ENCODE peak calls at places on chromosomes 16 and 17, in five cellular contexts. O is transverse colon, K is type B pancreatic cell, N is mesothelial cell of epicardium, D is ovary. Z is an unnamed sample.

GRCh38 chr17:6027342-6028024 is 42.7 kb upstream of the WSCD1 start:
- DNase-seq in K (no peak), O (no peak), N (no peak), D (no peak), Z (no peak)

GRCh38 chr17:28916302-28916934 is 13.5 kb upstream of the DHRS13 start:
- DNase-seq in K (no peak), N (no peak), O (no peak), D (no peak), Z (peak)

GRCh38 chr16:578870-579405 is 9.2 kb downstream of the PIGQ start:
- DNase-seq in D (peak), O (peak), K (no peak), N (no peak), Z (no peak)

GRCh38 chr16:29943846-29944669 is 17.8 kb upstream of the TMEM219 start:
- DNase-seq in D (no peak), N (no peak), O (peak), K (no peak), Z (peak)

GRCh38 chr16:53504665-53505064 is 1.7 kb upstream of the AKTIP start:
- DNase-seq in N (no peak), K (no peak), O (no peak), D (peak), Z (no peak)

GRCh38 chr17:46770818-46771600 is 47.5 kb downstream of the WNT3 start:
- DNase-seq in K (no peak), N (no peak), O (peak), D (no peak), Z (peak)

GRCh38 chr16:21104124-21104860 is 46.4 kb downstream of the DNAH3 start:
- DNase-seq in O (no peak), K (no peak), D (no peak), N (no peak), Z (peak)

GRCh38 chr17:42623732-42624596 is 14.5 kb downstream of the TUBG1 start:
- DNase-seq in K (no peak), D (no peak), O (peak), N (no peak), Z (no peak)

GRCh38 chr17:67675481-67675880 is 42.3 kb upstream of the NOL11 start:
- DNase-seq in K (no peak), O (no peak), N (no peak), D (no peak), Z (no peak)

GRCh38 chr17:82699551-82699950 is 1.1 kb upstream of the RAB40B start:
- DNase-seq in K (no peak), O (no peak), N (no peak), D (no peak), Z (no peak)

GRCh38 chr16:73027655-73028220 is 20.2 kb downstream of the ZFHX3 start:
- DNase-seq in N (no peak), D (no peak), K (no peak), O (no peak), Z (no peak)

GRCh38 chr17:82942166-82943130 is 102.6 kb upstream of the ZNF750 start:
- DNase-seq in O (peak), N (no peak), D (peak), K (peak), Z (no peak)

GRCh38 chr16:12497558-12497957 is 306.1 kb downstream of the CPPED1 start:
- DNase-seq in D (no peak), N (no peak), O (no peak), K (no peak), Z (no peak)

GRCh38 chr16:47311738-47312505 is 148.9 kb downstream of the ITFG1 start:
- DNase-seq in D (no peak), O (no peak), N (no peak), K (no peak), Z (no peak)

GRCh38 chr16:7513429-7513828 is 180.8 kb downstream of the RBFOX1 start:
- DNase-seq in O (no peak), K (no peak), N (no peak), D (no peak), Z (no peak)

GRCh38 chr17:77728022-77728671 is 230.4 kb upstream of the TNRC6C start:
- DNase-seq in D (no peak), N (no peak), O (no peak), K (peak), Z (peak)

GRCh38 chr16:3691778-3692177 is 25.5 kb downstream of the TRAP1 start:
- DNase-seq in O (no peak), N (no peak), D (no peak), K (no peak), Z (no peak)

GRCh38 chr16:62280556-62280955 is 244.3 kb upstream of the CDH8 start:
- DNase-seq in K (no peak), D (no peak), N (no peak), O (no peak), Z (no peak)

GRCh38 chr17:49915670-49916069 is 53.3 kb upstream of the DLX4 start:
- DNase-seq in K (no peak), O (no peak), D (no peak), N (no peak), Z (no peak)

GRCh38 chr17:49201481-49201927 is 8.9 kb downstream of the GNGT2 start:
- DNase-seq in O (no peak), D (no peak), N (no peak), K (no peak), Z (peak)

GRCh38 chr17:27376637-27377547 is 79.4 kb upstream of the KSR1 start:
- DNase-seq in O (no peak), D (no peak), K (no peak), N (no peak), Z (peak)

GRCh38 chr17:51946311-51946710 is 212.2 kb downstream of the CA10 start:
- DNase-seq in N (no peak), O (no peak), D (no peak), K (no peak), Z (no peak)

GRCh38 chr16:87553174-87553573 is 49.1 kb upstream of the JPH3 start:
- DNase-seq in K (no peak), N (no peak), O (no peak), D (no peak), Z (no peak)

GRCh38 chr16:11254913-11255736 is 879 bp downstream of the SOCS1 start:
- DNase-seq in D (peak), K (no peak), N (no peak), O (peak), Z (peak)

GRCh38 chr16:24800586-24800985 is 45.2 kb upstream of the SLC5A11 start:
- DNase-seq in K (no peak), O (no peak), D (no peak), N (no peak), Z (peak)

GRCh38 chr16:49851468-49851787 is 4.5 kb downstream of the ZNF423 start:
- DNase-seq in D (no peak), O (peak), K (no peak), N (no peak), Z (no peak)

GRCh38 chr17:7095642-7096041 is 15.6 kb upstream of the CLEC10A start:
- DNase-seq in O (no peak), N (no peak), K (no peak), D (no peak), Z (no peak)

GRCh38 chr16:81625544-81626152 is 153.4 kb upstream of the PLCG2 start:
- DNase-seq in N (no peak), D (no peak), O (peak), K (no peak), Z (peak)

GRCh38 chr17:79444226-79444625 is 166.6 kb downstream of the RBFOX3 start:
- DNase-seq in O (no peak), D (no peak), K (no peak), N (no peak), Z (no peak)

GRCh38 chr17:29368926-29369325 is 21.2 kb upstream of the TAOK1 start:
- DNase-seq in O (no peak), K (no peak), N (no peak), D (no peak), Z (no peak)

GRCh38 chr17:59837362-59838195 is 55.2 kb downstream of the TUBD1 start:
- DNase-seq in N (peak), O (peak), K (peak), D (no peak), Z (peak)

GRCh38 chr17:75404739-75405364 is 626 bp downstream of the GRB2 start:
- DNase-seq in O (peak), K (peak), D (peak), N (peak), Z (peak)

GRCh38 chr17:73338050-73338491 is 26.3 kb upstream of the CDC42EP4 start:
- DNase-seq in O (no peak), D (peak), K (no peak), N (no peak), Z (no peak)

GRCh38 chr17:32917842-32918241 is 10.1 kb upstream of the TMEM98 start:
- DNase-seq in D (no peak), K (peak), O (no peak), N (no peak), Z (no peak)

GRCh38 chr16:10749680-10750035 is 6.0 kb downstream of the NUBP1 start:
- DNase-seq in K (no peak), N (no peak), O (no peak), D (no peak), Z (peak)

GRCh38 chr17:47822785-47823184 is 1.2 kb upstream of the OSBPL7 start:
- DNase-seq in N (no peak), O (no peak), K (no peak), D (no peak), Z (no peak)

GRCh38 chr17:47823519-47823918 is 1.9 kb upstream of the OSBPL7 start:
- DNase-seq in D (no peak), K (no peak), O (no peak), N (no peak), Z (no peak)

GRCh38 chr17:47821031-47821423 is 567 bp downstream of the OSBPL7 start:
- DNase-seq in D (no peak), O (no peak), K (no peak), N (no peak), Z (no peak)

GRCh38 chr17:47820023-47820789 is 1.4 kb downstream of the OSBPL7 start:
- DNase-seq in O (peak), D (no peak), N (no peak), K (no peak), Z (no peak)

DNA sequence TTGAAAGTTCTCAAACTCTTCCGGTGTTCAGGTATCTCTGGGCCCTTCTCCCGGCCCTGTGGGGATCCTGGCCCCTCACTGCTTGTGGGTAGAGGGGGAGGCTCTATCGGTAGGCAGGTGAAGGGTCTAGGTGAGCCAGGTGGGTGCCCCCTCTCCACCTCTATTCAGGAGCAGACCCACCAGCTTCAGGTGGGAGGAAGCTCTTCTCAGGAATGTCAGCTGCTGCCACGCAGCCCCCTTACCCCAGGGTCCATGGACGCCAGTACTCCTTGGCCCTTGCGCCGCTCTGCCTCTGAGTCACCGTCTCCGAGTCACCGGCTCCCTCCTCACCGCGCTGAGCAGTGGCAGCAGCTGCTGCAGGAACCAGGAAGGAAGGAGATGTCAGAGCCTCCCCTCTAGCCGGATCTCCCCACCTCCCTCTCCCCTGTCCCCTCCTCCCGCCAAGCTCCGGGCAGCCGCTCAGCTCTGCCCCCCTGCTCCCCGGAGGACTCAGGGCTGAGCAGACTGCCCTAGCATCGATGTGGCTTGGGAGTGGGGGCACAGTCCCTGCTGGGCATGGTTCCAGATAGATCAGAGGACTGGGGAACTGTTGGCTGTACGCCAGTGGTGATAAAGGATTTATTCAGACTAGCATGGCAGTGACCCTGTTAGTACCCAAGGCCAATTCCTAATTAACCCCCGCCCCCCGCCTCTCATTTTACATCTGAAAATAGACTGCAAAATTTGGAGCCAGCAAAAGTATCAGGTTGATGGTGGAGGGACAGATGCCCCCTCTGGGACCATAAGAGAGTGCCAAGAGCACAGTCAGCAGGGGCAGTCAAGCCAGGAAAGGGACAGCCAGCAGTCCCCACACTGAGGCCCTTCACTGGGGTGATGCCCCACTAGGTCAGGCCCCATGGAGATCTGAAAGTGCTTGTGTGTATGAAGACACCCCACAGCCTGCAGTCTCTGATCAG is at the start of gene OSBPL7:
- DNase-seq in O (peak), D (peak), K (no peak), N (peak), Z (peak)
- TF ChIP-seq CTCF in O (no peak), D (no peak), K (peak), N (no peak), Z (peak)

GRCh38 chr16:85232369-85233142 is 120.3 kb upstream of the CIBAR2 start:
- DNase-seq in D (peak), N (no peak), K (no peak), O (no peak), Z (no peak)

GRCh38 chr16:85233520-85233919 is 121.2 kb upstream of the CIBAR2 start:
- DNase-seq in K (no peak), O (no peak), N (no peak), D (peak), Z (no peak)

GRCh38 chr16:85231959-85232358 is 119.7 kb upstream of the CIBAR2 start:
- DNase-seq in N (no peak), D (peak), O (no peak), K (no peak), Z (no peak)

GRCh38 chr16:85235988-85236831 is 123.9 kb upstream of the CIBAR2 start:
- DNase-seq in K (no peak), O (no peak), N (no peak), D (peak), Z (no peak)

DNA sequence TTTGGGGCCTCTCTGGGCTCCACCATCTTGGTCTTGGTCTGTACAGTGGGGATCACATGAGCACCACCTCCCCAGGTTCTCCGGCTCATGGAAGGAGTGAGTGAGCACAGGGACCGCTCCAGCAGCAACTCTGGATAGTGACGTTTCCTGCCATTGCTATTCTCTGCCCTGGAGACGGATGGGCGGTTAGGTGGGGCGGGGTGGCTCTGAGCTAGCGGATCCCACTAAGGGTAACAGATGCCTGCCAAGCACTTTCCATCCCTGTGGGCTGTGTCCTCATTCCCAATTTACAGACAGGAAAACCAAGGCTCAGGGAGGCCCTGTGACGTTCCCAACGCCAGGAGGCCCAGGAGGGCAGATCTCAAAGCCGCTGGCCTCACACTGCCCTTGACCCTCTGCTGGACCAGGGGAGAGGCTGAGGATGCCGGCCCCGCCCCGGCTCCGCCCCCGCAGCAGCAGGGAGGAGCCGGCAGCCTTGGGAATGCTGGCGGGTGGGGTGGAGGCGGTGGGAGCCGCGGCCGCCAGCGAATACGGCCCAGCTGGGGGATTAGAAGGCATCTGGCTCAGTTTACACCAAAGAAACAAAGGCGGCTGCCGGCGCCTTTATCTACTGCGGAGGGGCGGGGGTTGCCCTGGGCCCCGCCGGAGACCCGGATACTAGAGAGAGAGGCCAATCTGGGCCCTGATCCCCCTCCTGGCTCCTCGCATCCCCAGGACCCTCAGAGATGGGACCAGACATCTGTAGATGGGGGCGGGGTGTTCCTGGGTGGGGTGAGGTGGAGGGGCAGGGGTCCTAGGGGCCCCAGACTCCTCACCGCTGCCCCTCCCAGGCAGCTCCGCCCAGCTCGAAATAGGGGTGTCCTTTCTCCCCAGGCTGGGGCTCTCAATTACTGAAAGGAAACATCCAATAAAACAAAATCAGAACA is 122.3 kb upstream of the CIBAR2 start:
- DNase-seq in K (peak), N (peak), D (peak), O (peak), Z (peak)
- TF ChIP-seq CTCF in K (no peak), N (no peak), D (peak), O (no peak), Z (peak)

DNA sequence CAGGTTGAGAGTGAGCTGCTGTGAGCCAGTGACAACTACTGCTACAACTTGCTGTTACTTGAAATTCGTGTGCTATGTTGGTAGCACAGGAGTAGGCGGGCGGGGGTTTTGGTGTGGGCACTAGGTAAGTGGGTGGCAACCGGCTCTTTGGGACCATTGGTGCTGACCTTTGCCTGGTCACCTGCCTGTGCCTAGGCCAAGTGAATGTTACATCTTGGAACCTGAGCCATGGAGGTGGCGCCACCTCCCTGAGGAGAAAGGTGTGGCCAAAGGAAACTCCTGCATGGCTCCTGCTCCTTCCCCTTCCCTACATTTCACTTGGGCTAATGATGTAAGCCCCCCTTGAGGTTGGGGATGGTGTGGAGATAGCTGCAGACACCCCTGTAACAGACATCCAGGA is 25.4 kb upstream of the ARHGAP23 start:
- DNase-seq in N (no peak), K (no peak), O (no peak), D (no peak), Z (no peak)
- TF ChIP-seq CTCF in N (no peak), K (no peak), O (no peak), D (no peak), Z (peak)

GRCh38 chr16:1809281-1809801 is 15.8 kb upstream of the IGFALS start:
- DNase-seq in O (peak), N (no peak), K (no peak), D (peak), Z (no peak)
- TF ChIP-seq CTCF in O (no peak), N (no peak), K (no peak), D (no peak), Z (no peak)

GRCh38 chr16:80408014-80408413 is 132.8 kb upstream of the DYNLRB2 start:
- DNase-seq in O (no peak), D (no peak), N (no peak), K (no peak), Z (no peak)

GRCh38 chr16:80404847-80405246 is 135.9 kb upstream of the DYNLRB2 start:
- DNase-seq in K (no peak), D (no peak), N (no peak), O (no peak), Z (no peak)

GRCh38 chr16:80403871-80404270 is 136.9 kb upstream of the DYNLRB2 start:
- DNase-seq in O (no peak), N (no peak), D (no peak), K (no peak), Z (no peak)

DNA sequence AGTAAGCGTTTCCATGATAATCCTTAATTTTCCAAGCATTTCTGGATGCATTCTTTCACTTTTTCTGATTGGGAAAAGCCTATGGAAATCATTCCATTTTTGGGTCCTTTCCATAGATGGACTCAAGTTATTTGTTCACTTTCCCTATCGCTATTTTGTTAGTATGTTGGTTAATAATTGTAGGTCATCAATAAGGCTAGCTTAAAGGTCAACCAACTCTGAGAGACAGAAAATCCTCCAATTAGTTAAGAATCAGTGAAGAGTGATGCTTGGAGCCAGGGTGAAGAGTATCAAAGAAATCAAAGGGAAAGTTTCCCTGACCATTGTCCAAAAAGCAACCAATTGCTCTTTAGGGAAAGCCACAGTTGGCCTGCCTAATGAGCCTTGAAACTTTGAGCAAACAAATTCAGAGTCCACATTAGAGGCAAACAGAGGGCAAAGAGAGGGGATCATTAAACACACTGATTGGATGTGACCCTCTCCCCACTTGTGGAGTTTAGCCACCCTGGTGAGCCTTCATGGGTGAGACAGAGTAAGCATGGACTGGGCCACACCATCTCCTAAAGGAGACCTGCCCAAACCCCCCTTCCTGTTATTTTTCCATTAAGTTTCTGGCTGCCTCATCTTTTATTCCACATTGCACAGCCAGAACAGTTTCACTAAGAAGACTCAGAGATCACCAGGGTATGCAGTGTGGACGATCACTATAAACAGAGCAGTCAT is 133.4 kb upstream of the DYNLRB2 start:
- DNase-seq in D (no peak), K (no peak), O (no peak), N (no peak), Z (no peak)
- TF ChIP-seq CTCF in D (no peak), K (no peak), O (no peak), N (no peak), Z (no peak)